ENCODE peak calls at places on chromosomes 1 and 21, in nine cellular contexts. Q is sigmoid colon; S is PC-3; U is right lobe of liver; T is mammary epithelial cell; J is neural progenitor cell; E is breast epithelium; H is CD8-positive, alpha-beta memory T cell; D is PC-9. L is an unnamed sample.

GRCh38 chr1:204445860-204446412 is 34.3 kb upstream of the PPP1R15B start:
- DNase-seq in Q (no peak), S (peak; percentile 55), U (no peak), T (no peak), J (peak; percentile 71), E (no peak), H (peak; percentile 23), D (no peak), L (peak; percentile 54)

GRCh38 chr21:28336299-28336698 is 656.4 kb downstream of the LTN1 start:
- DNase-seq in Q (no peak), S (peak; percentile 76), U (peak; percentile 22), T (peak; percentile 29), J (peak; percentile 49), E (no peak), H (no peak), D (no peak), L (no peak)

GRCh38 chr21:35940074-35940927 is 120.0 kb downstream of the SETD4 start:
- DNase-seq in Q (peak; percentile 67), S (peak; percentile 86), U (peak; percentile 22), T (peak; percentile 66), J (peak; percentile 86), E (peak; percentile 32), H (no peak), D (no peak), L (peak; percentile 35)

GRCh38 chr1:228100822-228101613 is 2.1 kb downstream of the C1orf35 start:
- DNase-seq in Q (peak; percentile 66), S (peak; percentile 38), U (no peak), T (no peak), J (no peak), E (no peak), H (no peak), D (no peak), L (no peak)

GRCh38 chr1:201528631-201529260 is 10.2 kb upstream of the NAV1 start:
- DNase-seq in Q (no peak), S (no peak), U (no peak), T (peak; percentile 50), J (no peak), E (no peak), H (no peak), D (no peak), L (no peak)

GRCh38 chr21:17542371-17542992 is 29.6 kb downstream of the CXADR start:
- DNase-seq in Q (no peak), S (no peak), U (no peak), T (no peak), J (no peak), E (no peak), H (no peak), D (no peak), L (no peak)

GRCh38 chr21:35051287-35051818 is 2.3 kb upstream of the RUNX1 start:
- DNase-seq in Q (peak; percentile 90), S (peak; percentile 97), U (peak; percentile 84), T (peak; percentile 21), J (peak; percentile 87), E (peak; percentile 69), H (peak; percentile 81), D (peak; percentile 95), L (peak; percentile 52)

GRCh38 chr1:52904590-52905375 is 16.8 kb downstream of the ECHDC2 start:
- DNase-seq in Q (no peak), S (peak; percentile 37), U (no peak), T (no peak), J (peak; percentile 72), E (no peak), H (peak; percentile 23), D (no peak), L (no peak)

GRCh38 chr1:93965256-93965655 is 56.0 kb upstream of the GCLM start:
- DNase-seq in Q (no peak), S (peak; percentile 43), U (peak; percentile 24), T (no peak), J (no peak), E (no peak), H (no peak), D (no peak), L (no peak)

GRCh38 chr1:41400235-41400634 is 39.0 kb downstream of the FOXO6 start:
- DNase-seq in Q (no peak), S (no peak), U (no peak), T (no peak), J (no peak), E (no peak), H (no peak), D (no peak), L (no peak)

GRCh38 chr1:210244746-210245367 is 12.3 kb downstream of the SERTAD4 start:
- DNase-seq in Q (no peak), S (no peak), U (no peak), T (no peak), J (no peak), E (no peak), H (no peak), D (no peak), L (no peak)

GRCh38 chr1:83741348-83741747 is 257.6 kb downstream of the TTLL7 start:
- DNase-seq in Q (no peak), S (no peak), U (no peak), T (no peak), J (peak; percentile 91), E (no peak), H (no peak), D (no peak), L (no peak)

GRCh38 chr1:88661188-88661587 is 22.9 kb upstream of the PKN2 start:
- DNase-seq in Q (no peak), S (no peak), U (no peak), T (no peak), J (no peak), E (no peak), H (peak; percentile 43), D (no peak), L (no peak)

GRCh38 chr1:75908717-75909152 is 23.5 kb downstream of the ASB17 start:
- DNase-seq in Q (no peak), S (peak; percentile 69), U (no peak), T (peak; percentile 53), J (peak; percentile 63), E (no peak), H (no peak), D (peak; percentile 38), L (peak; percentile 43)

GRCh38 chr1:26110731-26111529 is 694 bp upstream of the PDIK1L start:
- DNase-seq in Q (peak; percentile 88), S (peak; percentile 74), U (peak; percentile 84), T (peak; percentile 71), J (peak; percentile 94), E (peak; percentile 68), H (peak; percentile 84), D (peak; percentile 41), L (no peak)

DNA sequence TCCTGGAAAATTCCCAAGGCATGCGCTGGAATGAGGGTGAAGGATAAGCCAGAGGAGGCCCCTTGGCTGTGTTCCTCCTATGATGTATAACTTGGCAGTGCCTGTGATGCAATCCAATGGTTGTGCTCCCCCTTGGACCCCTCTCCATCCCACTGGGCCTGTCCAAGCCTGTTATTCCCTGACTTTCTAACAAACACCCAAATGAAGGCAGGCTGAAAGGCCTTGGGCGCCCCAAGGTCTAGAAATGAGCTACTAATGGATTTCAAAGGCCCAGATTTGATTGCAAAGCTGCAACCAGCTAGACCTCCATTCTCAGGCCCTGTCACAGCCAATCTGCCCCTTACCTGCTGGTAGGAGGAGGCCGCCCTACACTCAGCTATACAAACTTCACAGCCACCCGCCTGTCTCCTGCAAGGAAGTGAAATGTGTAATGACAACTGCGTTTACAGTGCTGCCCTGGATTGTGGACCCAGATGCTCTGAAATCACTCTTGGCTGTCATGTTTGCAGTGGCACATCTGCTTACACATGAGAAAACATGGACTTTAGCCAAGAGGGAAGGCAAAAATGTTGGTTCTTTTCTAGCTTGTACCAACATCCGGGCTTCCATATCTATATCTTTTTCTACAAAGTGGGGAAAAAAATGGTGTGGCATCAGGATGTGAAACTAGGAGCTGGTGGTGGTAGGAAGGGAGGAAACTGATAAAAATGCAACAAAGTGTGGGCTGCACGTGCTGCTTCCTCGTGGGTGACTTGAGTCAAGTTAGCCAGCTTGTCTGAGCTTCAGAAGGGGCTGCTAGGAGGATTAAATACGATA is 130.3 kb downstream of the TRABD2B start:
- DNase-seq in Q (no peak), S (no peak), U (no peak), T (no peak), J (no peak), E (no peak), H (no peak), D (no peak), L (no peak)
- H3K27ac ChIP-seq in Q (no peak overlapping the region), S (peak overlapping the region; percentile 73), U (no peak overlapping the region), T (no peak overlapping the region), J (no peak overlapping the region), E (no peak overlapping the region), H (no peak overlapping the region), D (no peak overlapping the region), L (no peak overlapping the region)

DNA sequence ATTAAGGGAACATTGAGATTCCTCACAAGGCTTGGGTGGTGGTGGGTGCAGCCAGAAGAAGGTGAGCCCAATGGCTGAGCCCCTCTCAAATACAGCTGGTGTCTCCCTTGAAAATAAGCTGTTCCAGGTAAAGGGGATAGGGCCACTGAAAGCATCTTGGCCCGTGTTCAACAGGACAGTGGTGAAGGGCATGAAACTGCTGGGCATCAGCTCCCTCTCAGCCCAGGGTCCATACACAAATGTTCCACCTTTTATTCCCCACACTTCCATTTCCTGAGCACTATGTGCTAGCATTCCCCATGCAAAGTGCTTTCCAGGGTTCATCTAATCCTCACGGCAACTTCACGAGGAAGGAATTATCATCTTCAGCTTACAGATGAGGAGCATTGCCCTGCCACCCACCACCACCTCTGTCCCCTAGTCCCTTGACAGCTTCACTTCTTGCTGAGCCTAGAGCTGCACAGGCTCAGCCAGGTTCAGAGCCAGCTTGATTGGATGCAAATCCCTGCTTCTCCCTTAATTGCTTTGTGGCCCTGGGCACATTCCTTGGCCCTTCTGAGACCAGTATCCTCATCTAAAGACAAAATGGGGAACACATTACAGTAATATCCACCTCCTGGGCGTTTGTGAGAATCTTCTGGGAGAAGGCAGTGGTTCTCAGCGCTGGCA is 9.6 kb downstream of the TAGLN2 start:
- DNase-seq in Q (no peak), S (no peak), U (no peak), T (no peak), J (no peak), E (no peak), H (no peak), D (no peak), L (no peak)
- H3K36me3 ChIP-seq in Q (peaks cover 35% of the 10 kb centered on the region), S (peaks cover 42% of the 10 kb centered on the region), U (peaks cover 19% of the 10 kb centered on the region), T (peaks cover 14% of the 10 kb centered on the region), J (no peaks in the 10 kb centered on the region), E (peaks cover 5% of the 10 kb centered on the region), H (peaks cover 24% of the 10 kb centered on the region), D (peaks cover 20% of the 10 kb centered on the region), L (no peaks in the 10 kb centered on the region)

DNA sequence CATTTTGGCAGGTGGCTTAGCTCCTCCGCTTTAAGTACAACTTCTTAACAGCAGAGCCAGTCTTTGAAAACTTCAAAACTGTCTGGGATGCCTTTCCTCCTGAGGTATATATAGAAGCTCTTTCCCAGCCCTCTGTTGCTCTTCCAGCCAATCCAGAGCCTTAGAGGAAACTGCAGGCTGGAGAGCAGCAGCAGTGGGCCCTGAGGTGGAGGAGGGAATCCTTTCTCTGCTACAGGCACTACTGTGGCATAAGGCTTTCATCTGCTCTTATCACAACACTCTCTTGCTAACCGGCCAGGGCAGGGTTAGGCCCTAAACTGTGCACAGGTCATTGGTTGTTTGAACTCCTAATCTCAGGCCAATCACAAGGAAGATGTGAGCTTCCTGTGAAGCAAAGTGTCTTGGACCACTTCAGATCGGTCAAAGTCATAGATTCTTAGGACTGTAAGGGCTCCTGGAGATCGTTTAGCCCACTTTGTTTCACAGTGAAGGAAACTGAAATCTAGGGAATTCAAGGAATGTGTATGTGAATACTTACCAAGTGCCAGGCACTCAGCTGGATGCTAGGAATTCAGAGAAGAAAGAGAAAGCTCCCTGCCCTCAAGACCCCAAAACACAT is at the start of gene RGS5:
- DNase-seq in Q (no peak), S (no peak), U (no peak), T (no peak), J (peak; percentile 77), E (no peak), H (no peak), D (no peak), L (peak; percentile 61)
- H3K4me3 ChIP-seq in Q (peak within 1 kb of the TSS; percentile 12), S (no peak within 1 kb of the TSS), U (no peak within 1 kb of the TSS), T (no peak within 1 kb of the TSS), J (peak within 1 kb of the TSS; percentile 17), E (no peak within 1 kb of the TSS), H (no peak within 1 kb of the TSS), D (no peak within 1 kb of the TSS), L (no peak within 1 kb of the TSS)

GRCh38 chr21:38800046-38800758 is 5.5 kb upstream of the ETS2 start:
- DNase-seq in Q (no peak), S (no peak), U (no peak), T (no peak), J (no peak), E (no peak), H (no peak), D (no peak), L (no peak)
- H3K27ac ChIP-seq in Q (no peak overlapping the region), S (peak overlapping the region; percentile 98), U (no peak overlapping the region), T (no peak overlapping the region), J (no peak overlapping the region), E (no peak overlapping the region), H (no peak overlapping the region), D (no peak overlapping the region), L (no peak overlapping the region)